ENCODE peak calls at places on chromosomes 13 and 19, in seven cellular contexts. One of them, this sample, is unnamed.

GRCh38 chr13:81106348-81106747 is 765.4 kb upstream of the SPRY2 start:
- DNase-seq in HepG2: peak; percentile 72
- DNase-seq in K562: no peak
- DNase-seq in HCT116: no peak
- DNase-seq in H1: no peak
- DNase-seq in SK-N-SH: no peak
- DNase-seq in GM12878: no peak
- DNase-seq in this sample: no peak

GRCh38 chr13:74056829-74057564 is 77.2 kb downstream of the KLF12 start:
- DNase-seq in HepG2: no peak
- DNase-seq in K562: no peak
- DNase-seq in HCT116: no peak
- DNase-seq in H1: no peak
- DNase-seq in SK-N-SH: no peak
- DNase-seq in GM12878: no peak
- DNase-seq in this sample: no peak

GRCh38 chr13:39051157-39051556 is 12.9 kb downstream of the NHLRC3 start:
- DNase-seq in HepG2: peak; percentile 13
- DNase-seq in K562: no peak
- DNase-seq in HCT116: peak; percentile 24
- DNase-seq in H1: no peak
- DNase-seq in SK-N-SH: peak; percentile 21
- DNase-seq in GM12878: no peak
- DNase-seq in this sample: peak; percentile 33

GRCh38 chr19:2181618-2181997 is 17.9 kb downstream of the DOT1L start:
- DNase-seq in HepG2: no peak
- DNase-seq in K562: no peak
- DNase-seq in HCT116: no peak
- DNase-seq in H1: no peak
- DNase-seq in SK-N-SH: no peak
- DNase-seq in GM12878: no peak
- DNase-seq in this sample: no peak

GRCh38 chr13:102227696-102228095 is 174.2 kb downstream of the FGF14 start:
- DNase-seq in HepG2: no peak
- DNase-seq in K562: no peak
- DNase-seq in HCT116: no peak
- DNase-seq in H1: no peak
- DNase-seq in SK-N-SH: no peak
- DNase-seq in GM12878: no peak
- DNase-seq in this sample: no peak

GRCh38 chr19:45852145-45852750 is 10.7 kb downstream of the SYMPK start:
- DNase-seq in HepG2: no peak
- DNase-seq in K562: no peak
- DNase-seq in HCT116: no peak
- DNase-seq in H1: no peak
- DNase-seq in SK-N-SH: no peak
- DNase-seq in GM12878: no peak
- DNase-seq in this sample: no peak

GRCh38 chr19:38975861-38976271 is 324 bp upstream of the FBXO17 start:
- DNase-seq in HepG2: peak; percentile 60
- DNase-seq in K562: no peak
- DNase-seq in HCT116: no peak
- DNase-seq in H1: peak; percentile 68
- DNase-seq in SK-N-SH: no peak
- DNase-seq in GM12878: no peak
- DNase-seq in this sample: peak; percentile 31

GRCh38 chr13:111599791-111600190 is 279.3 kb downstream of the TEX29 start:
- DNase-seq in HepG2: no peak
- DNase-seq in K562: no peak
- DNase-seq in HCT116: no peak
- DNase-seq in H1: no peak
- DNase-seq in SK-N-SH: no peak
- DNase-seq in GM12878: no peak
- DNase-seq in this sample: no peak

GRCh38 chr13:30837227-30838159 is 68.6 kb upstream of the MEDAG start:
- DNase-seq in HepG2: no peak
- DNase-seq in K562: no peak
- DNase-seq in HCT116: no peak
- DNase-seq in H1: no peak
- DNase-seq in SK-N-SH: no peak
- DNase-seq in GM12878: no peak
- DNase-seq in this sample: no peak

GRCh38 chr13:68375004-68375403 is 1144.9 kb upstream of the PCDH9 start:
- DNase-seq in HepG2: no peak
- DNase-seq in K562: no peak
- DNase-seq in HCT116: no peak
- DNase-seq in H1: no peak
- DNase-seq in SK-N-SH: no peak
- DNase-seq in GM12878: no peak
- DNase-seq in this sample: no peak

GRCh38 chr13:26785845-26786630 is 25.5 kb upstream of the GPR12 start:
- DNase-seq in HepG2: no peak
- DNase-seq in K562: no peak
- DNase-seq in HCT116: no peak
- DNase-seq in H1: peak; percentile 73
- DNase-seq in SK-N-SH: no peak
- DNase-seq in GM12878: no peak
- DNase-seq in this sample: peak; percentile 10

GRCh38 chr19:48656840-48657474 is 11.0 kb upstream of the CA11 start:
- DNase-seq in HepG2: no peak
- DNase-seq in K562: no peak
- DNase-seq in HCT116: no peak
- DNase-seq in H1: no peak
- DNase-seq in SK-N-SH: no peak
- DNase-seq in GM12878: no peak
- DNase-seq in this sample: no peak

GRCh38 chr13:45934283-45934682 is 82.7 kb upstream of the SIAH3 start:
- DNase-seq in HepG2: no peak
- DNase-seq in K562: no peak
- DNase-seq in HCT116: no peak
- DNase-seq in H1: no peak
- DNase-seq in SK-N-SH: no peak
- DNase-seq in GM12878: no peak
- DNase-seq in this sample: no peak

GRCh38 chr19:49930483-49931011 is 1.2 kb upstream of the NUP62 start:
- DNase-seq in HepG2: no peak
- DNase-seq in K562: peak; percentile 85
- DNase-seq in HCT116: peak; percentile 38
- DNase-seq in H1: peak; percentile 67
- DNase-seq in SK-N-SH: no peak
- DNase-seq in GM12878: no peak
- DNase-seq in this sample: peak; percentile 68

GRCh38 chr13:23901365-23901764 is 4.1 kb upstream of the C1QTNF9B start:
- DNase-seq in HepG2: no peak
- DNase-seq in K562: no peak
- DNase-seq in HCT116: no peak
- DNase-seq in H1: no peak
- DNase-seq in SK-N-SH: no peak
- DNase-seq in GM12878: no peak
- DNase-seq in this sample: no peak

GRCh38 chr13:66803013-66803739 is 427.0 kb downstream of the PCDH9 start:
- DNase-seq in HepG2: no peak
- DNase-seq in K562: no peak
- DNase-seq in HCT116: no peak
- DNase-seq in H1: no peak
- DNase-seq in SK-N-SH: no peak
- DNase-seq in GM12878: no peak
- DNase-seq in this sample: no peak

GRCh38 chr19:5988520-5989387 is 10.8 kb upstream of the RANBP3 start:
- DNase-seq in HepG2: no peak
- DNase-seq in K562: no peak
- DNase-seq in HCT116: no peak
- DNase-seq in H1: no peak
- DNase-seq in SK-N-SH: no peak
- DNase-seq in GM12878: no peak
- DNase-seq in this sample: peak; percentile 56

GRCh38 chr19:5991244-5991838 is 13.4 kb upstream of the RANBP3 start:
- DNase-seq in HepG2: no peak
- DNase-seq in K562: peak; percentile 36
- DNase-seq in HCT116: no peak
- DNase-seq in H1: no peak
- DNase-seq in SK-N-SH: no peak
- DNase-seq in GM12878: no peak
- DNase-seq in this sample: no peak

GRCh38 chr19:5989388-5990074 is 11.6 kb upstream of the RANBP3 start:
- DNase-seq in HepG2: no peak
- DNase-seq in K562: no peak
- DNase-seq in HCT116: no peak
- DNase-seq in H1: no peak
- DNase-seq in SK-N-SH: no peak
- DNase-seq in GM12878: no peak
- DNase-seq in this sample: no peak

GRCh38 chr19:5992756-5993155 is 14.8 kb upstream of the RANBP3 start:
- DNase-seq in HepG2: no peak
- DNase-seq in K562: no peak
- DNase-seq in HCT116: no peak
- DNase-seq in H1: no peak
- DNase-seq in SK-N-SH: no peak
- DNase-seq in GM12878: no peak
- DNase-seq in this sample: no peak

DNA sequence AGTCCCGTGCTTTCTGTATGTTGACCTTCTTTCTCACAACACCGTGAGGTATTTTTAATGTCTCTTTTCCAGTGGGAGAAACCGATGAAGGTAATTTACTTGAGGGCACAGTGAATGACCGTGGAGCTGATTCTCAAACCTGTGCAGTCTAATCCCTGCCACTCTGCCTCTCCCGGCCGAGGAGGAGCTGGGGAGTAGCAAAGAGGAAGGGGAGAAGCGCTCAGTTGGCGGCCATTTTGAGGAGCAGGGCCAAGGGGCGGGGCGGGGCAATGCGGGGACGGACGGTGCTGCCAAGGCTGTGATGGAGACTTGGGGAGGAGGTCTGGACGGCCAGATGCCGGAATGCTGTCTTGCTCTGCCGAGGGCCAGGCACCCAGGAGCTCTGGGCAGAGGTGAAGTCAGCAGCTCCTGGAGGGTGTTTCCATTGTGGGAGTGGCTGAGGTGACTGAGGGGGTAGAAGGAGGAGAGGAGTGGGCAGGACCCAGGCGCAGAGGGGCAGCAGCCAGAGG is 12.4 kb upstream of the RANBP3 start:
- DNase-seq in HepG2: no peak
- DNase-seq in K562: peak; percentile 79
- DNase-seq in HCT116: no peak
- DNase-seq in H1: peak; percentile 65
- DNase-seq in SK-N-SH: no peak
- DNase-seq in GM12878: no peak
- DNase-seq in this sample: no peak
- TF ChIP-seq JUND in HepG2: no peak
- TF ChIP-seq JUND in K562: no peak
- TF ChIP-seq JUND in HCT116: no peak
- TF ChIP-seq JUND in H1: no peak
- TF ChIP-seq JUND in SK-N-SH: no peak
- TF ChIP-seq JUND in GM12878: no peak
- TF ChIP-seq JUND in this sample: no peak

GRCh38 chr19:13629687-13630357 is 123.5 kb upstream of the CACNA1A start:
- DNase-seq in HepG2: no peak
- DNase-seq in K562: no peak
- DNase-seq in HCT116: no peak
- DNase-seq in H1: no peak
- DNase-seq in SK-N-SH: no peak
- DNase-seq in GM12878: no peak
- DNase-seq in this sample: no peak
- TF ChIP-seq JUND in HepG2: no peak
- TF ChIP-seq JUND in K562: peak; percentile 65
- TF ChIP-seq JUND in HCT116: peak; percentile 45
- TF ChIP-seq JUND in H1: no peak
- TF ChIP-seq JUND in SK-N-SH: peak; percentile 59
- TF ChIP-seq JUND in GM12878: no peak
- TF ChIP-seq JUND in this sample: no peak

DNA sequence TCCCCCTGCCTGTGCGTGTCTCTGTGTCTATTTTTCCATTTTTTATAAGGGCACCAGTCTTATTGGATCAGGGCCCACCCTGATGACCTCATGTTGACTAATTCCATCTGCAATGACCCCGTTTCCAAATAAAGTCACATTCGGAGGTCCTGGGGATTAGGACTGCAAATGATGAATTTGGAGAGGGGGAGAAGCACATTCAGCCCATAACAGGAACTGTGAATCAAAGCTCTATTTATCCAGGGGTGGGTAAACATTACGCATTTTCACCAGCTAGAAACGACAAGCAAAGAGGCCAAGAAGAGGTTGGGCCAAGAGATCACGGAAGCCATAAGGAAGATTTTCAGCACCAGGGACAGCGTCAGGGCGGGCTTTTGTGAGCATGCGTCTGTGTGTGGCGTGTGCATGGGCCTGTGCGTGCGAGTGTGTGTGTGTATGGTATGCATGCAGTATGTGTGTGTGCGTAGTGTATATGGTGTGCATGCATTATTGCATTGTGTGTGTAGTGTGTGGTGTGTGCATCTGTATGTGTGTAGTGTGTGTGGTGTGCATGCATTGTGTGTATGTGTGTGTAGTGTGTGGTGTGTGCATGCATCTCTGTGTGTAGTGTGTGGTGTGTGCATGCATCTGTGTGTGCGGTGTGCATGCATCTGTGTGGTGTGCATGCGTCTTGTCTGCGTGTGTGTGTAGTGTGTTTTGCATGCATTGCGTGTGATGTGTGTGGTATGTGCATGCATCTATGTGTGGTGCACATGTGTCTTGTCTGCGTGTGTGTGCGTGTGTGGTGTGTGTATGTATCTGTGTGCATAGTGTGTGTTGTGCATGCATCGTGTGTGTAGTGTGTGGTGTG is 19.6 kb downstream of the CELF5 start:
- DNase-seq in HepG2: peak; percentile 55
- DNase-seq in K562: peak; percentile 48
- DNase-seq in HCT116: peak; percentile 15
- DNase-seq in H1: peak; percentile 81
- DNase-seq in SK-N-SH: no peak
- DNase-seq in GM12878: no peak
- DNase-seq in this sample: no peak
- TF ChIP-seq JUND in HepG2: no peak
- TF ChIP-seq JUND in K562: peak; percentile 16
- TF ChIP-seq JUND in HCT116: no peak
- TF ChIP-seq JUND in H1: no peak
- TF ChIP-seq JUND in SK-N-SH: no peak
- TF ChIP-seq JUND in GM12878: no peak
- TF ChIP-seq JUND in this sample: no peak

GRCh38 chr19:33705090-33705847 is 83.5 kb downstream of the CHST8 start:
- DNase-seq in HepG2: no peak
- DNase-seq in K562: no peak
- DNase-seq in HCT116: no peak
- DNase-seq in H1: no peak
- DNase-seq in SK-N-SH: no peak
- DNase-seq in GM12878: no peak
- DNase-seq in this sample: no peak

GRCh38 chr19:33704271-33704670 is 82.5 kb downstream of the CHST8 start:
- DNase-seq in HepG2: no peak
- DNase-seq in K562: no peak
- DNase-seq in HCT116: no peak
- DNase-seq in H1: no peak
- DNase-seq in SK-N-SH: peak; percentile 16
- DNase-seq in GM12878: no peak
- DNase-seq in this sample: no peak

GRCh38 chr19:33703821-33704220 is 82.1 kb downstream of the CHST8 start:
- DNase-seq in HepG2: no peak
- DNase-seq in K562: no peak
- DNase-seq in HCT116: no peak
- DNase-seq in H1: no peak
- DNase-seq in SK-N-SH: peak; percentile 8
- DNase-seq in GM12878: no peak
- DNase-seq in this sample: no peak

GRCh38 chr19:33703438-33703750 is 81.6 kb downstream of the CHST8 start:
- DNase-seq in HepG2: no peak
- DNase-seq in K562: no peak
- DNase-seq in HCT116: no peak
- DNase-seq in H1: no peak
- DNase-seq in SK-N-SH: peak; percentile 5
- DNase-seq in GM12878: no peak
- DNase-seq in this sample: no peak

GRCh38 chr19:33705860-33706259 is 84.1 kb downstream of the CHST8 start:
- DNase-seq in HepG2: no peak
- DNase-seq in K562: no peak
- DNase-seq in HCT116: no peak
- DNase-seq in H1: no peak
- DNase-seq in SK-N-SH: no peak
- DNase-seq in GM12878: no peak
- DNase-seq in this sample: no peak
- TF ChIP-seq JUND in HepG2: no peak
- TF ChIP-seq JUND in K562: no peak
- TF ChIP-seq JUND in HCT116: no peak
- TF ChIP-seq JUND in H1: no peak
- TF ChIP-seq JUND in SK-N-SH: no peak
- TF ChIP-seq JUND in GM12878: no peak
- TF ChIP-seq JUND in this sample: no peak